ENCODE peak calls at places on chromosomes 16 and 17, in nine cellular contexts. One of them, this sample, is unnamed.
A peak's percentile ranks its signal among the peaks of the same experiment; 100 is the strongest.

GRCh38 chr16:84739349-84740124 is 39.7 kb downstream of the USP10 start:
- DNase-seq in neural progenitor cell: no peak
- DNase-seq in heart left ventricle: no peak
- DNase-seq in right lobe of liver: peak; percentile 49
- DNase-seq in left lung: no peak
- DNase-seq in AG09319: no peak
- DNase-seq in fibroblast of lung: peak; percentile 78
- DNase-seq in NCI-H1417 treated with DMSO at 0.1 percent for 48 hours: no peak
- DNase-seq in cortex of kidney: no peak
- DNase-seq in this sample: peak; percentile 53

GRCh38 chr16:9039208-9039607 is 52.2 kb upstream of the HAPSTR1 start:
- DNase-seq in neural progenitor cell: peak; percentile 23
- DNase-seq in heart left ventricle: no peak
- DNase-seq in right lobe of liver: no peak
- DNase-seq in left lung: no peak
- DNase-seq in AG09319: no peak
- DNase-seq in fibroblast of lung: peak; percentile 41
- DNase-seq in NCI-H1417 treated with DMSO at 0.1 percent for 48 hours: no peak
- DNase-seq in cortex of kidney: no peak
- DNase-seq in this sample: no peak

GRCh38 chr17:61401280-61402072 is 1.8 kb downstream of the TBX2 start:
- DNase-seq in neural progenitor cell: peak; percentile 21
- DNase-seq in heart left ventricle: no peak
- DNase-seq in right lobe of liver: no peak
- DNase-seq in left lung: peak; percentile 76
- DNase-seq in AG09319: no peak
- DNase-seq in fibroblast of lung: peak; percentile 66
- DNase-seq in NCI-H1417 treated with DMSO at 0.1 percent for 48 hours: no peak
- DNase-seq in cortex of kidney: no peak
- DNase-seq in this sample: no peak

GRCh38 chr16:57810197-57811024 is 8.1 kb upstream of the KIFC3 start:
- DNase-seq in neural progenitor cell: peak; percentile 47
- DNase-seq in heart left ventricle: peak; percentile 82
- DNase-seq in right lobe of liver: peak; percentile 95
- DNase-seq in left lung: peak; percentile 96
- DNase-seq in AG09319: no peak
- DNase-seq in fibroblast of lung: peak; percentile 41
- DNase-seq in NCI-H1417 treated with DMSO at 0.1 percent for 48 hours: no peak
- DNase-seq in cortex of kidney: no peak
- DNase-seq in this sample: peak; percentile 36

GRCh38 chr16:56789360-56789759 is 59.4 kb downstream of the NUP93 start:
- DNase-seq in neural progenitor cell: no peak
- DNase-seq in heart left ventricle: peak; percentile 19
- DNase-seq in right lobe of liver: peak; percentile 31
- DNase-seq in left lung: no peak
- DNase-seq in AG09319: no peak
- DNase-seq in fibroblast of lung: peak; percentile 60
- DNase-seq in NCI-H1417 treated with DMSO at 0.1 percent for 48 hours: no peak
- DNase-seq in cortex of kidney: no peak
- DNase-seq in this sample: no peak

GRCh38 chr16:17768257-17768656 is 297.5 kb upstream of the XYLT1 start:
- DNase-seq in neural progenitor cell: no peak
- DNase-seq in heart left ventricle: no peak
- DNase-seq in right lobe of liver: no peak
- DNase-seq in left lung: no peak
- DNase-seq in AG09319: peak; percentile 27
- DNase-seq in fibroblast of lung: peak; percentile 70
- DNase-seq in NCI-H1417 treated with DMSO at 0.1 percent for 48 hours: no peak
- DNase-seq in cortex of kidney: no peak
- DNase-seq in this sample: peak; percentile 69

GRCh38 chr16:89216315-89217137 is 977 bp upstream of the ZNF778 start:
- DNase-seq in neural progenitor cell: peak; percentile 88
- DNase-seq in heart left ventricle: peak; percentile 82
- DNase-seq in right lobe of liver: peak; percentile 80
- DNase-seq in left lung: peak; percentile 89
- DNase-seq in AG09319: peak; percentile 51
- DNase-seq in fibroblast of lung: peak; percentile 81
- DNase-seq in NCI-H1417 treated with DMSO at 0.1 percent for 48 hours: no peak
- DNase-seq in cortex of kidney: no peak
- DNase-seq in this sample: peak; percentile 21

GRCh38 chr16:84589975-84590719 is 27.7 kb downstream of the COTL1 start:
- DNase-seq in neural progenitor cell: no peak
- DNase-seq in heart left ventricle: no peak
- DNase-seq in right lobe of liver: no peak
- DNase-seq in left lung: no peak
- DNase-seq in AG09319: no peak
- DNase-seq in fibroblast of lung: no peak
- DNase-seq in NCI-H1417 treated with DMSO at 0.1 percent for 48 hours: no peak
- DNase-seq in cortex of kidney: no peak
- DNase-seq in this sample: no peak

GRCh38 chr16:79509221-79509631 is 91.3 kb downstream of the MAF start:
- DNase-seq in neural progenitor cell: peak; percentile 24
- DNase-seq in heart left ventricle: peak; percentile 40
- DNase-seq in right lobe of liver: peak; percentile 28
- DNase-seq in left lung: peak; percentile 65
- DNase-seq in AG09319: no peak
- DNase-seq in fibroblast of lung: no peak
- DNase-seq in NCI-H1417 treated with DMSO at 0.1 percent for 48 hours: no peak
- DNase-seq in cortex of kidney: no peak
- DNase-seq in this sample: no peak

GRCh38 chr16:72198641-72199250 is 26.8 kb upstream of the PMFBP1 start:
- DNase-seq in neural progenitor cell: no peak
- DNase-seq in heart left ventricle: no peak
- DNase-seq in right lobe of liver: no peak
- DNase-seq in left lung: no peak
- DNase-seq in AG09319: no peak
- DNase-seq in fibroblast of lung: no peak
- DNase-seq in NCI-H1417 treated with DMSO at 0.1 percent for 48 hours: no peak
- DNase-seq in cortex of kidney: no peak
- DNase-seq in this sample: no peak

GRCh38 chr17:28443901-28444638 is 29.4 kb upstream of the SLC13A2 start:
- DNase-seq in neural progenitor cell: no peak
- DNase-seq in heart left ventricle: no peak
- DNase-seq in right lobe of liver: no peak
- DNase-seq in left lung: no peak
- DNase-seq in AG09319: no peak
- DNase-seq in fibroblast of lung: no peak
- DNase-seq in NCI-H1417 treated with DMSO at 0.1 percent for 48 hours: no peak
- DNase-seq in cortex of kidney: no peak
- DNase-seq in this sample: no peak

GRCh38 chr17:75921596-75921995 is 16.9 kb upstream of the MRPL38 start:
- DNase-seq in neural progenitor cell: no peak
- DNase-seq in heart left ventricle: no peak
- DNase-seq in right lobe of liver: no peak
- DNase-seq in left lung: peak; percentile 70
- DNase-seq in AG09319: no peak
- DNase-seq in fibroblast of lung: no peak
- DNase-seq in NCI-H1417 treated with DMSO at 0.1 percent for 48 hours: no peak
- DNase-seq in cortex of kidney: no peak
- DNase-seq in this sample: no peak

GRCh38 chr17:66387391-66387981 is 85.1 kb downstream of the PRKCA start:
- DNase-seq in neural progenitor cell: peak; percentile 61
- DNase-seq in heart left ventricle: no peak
- DNase-seq in right lobe of liver: no peak
- DNase-seq in left lung: no peak
- DNase-seq in AG09319: no peak
- DNase-seq in fibroblast of lung: no peak
- DNase-seq in NCI-H1417 treated with DMSO at 0.1 percent for 48 hours: no peak
- DNase-seq in cortex of kidney: no peak
- DNase-seq in this sample: no peak

GRCh38 chr17:7792611-7793010 is 41.4 kb upstream of the KDM6B start:
- DNase-seq in neural progenitor cell: no peak
- DNase-seq in heart left ventricle: no peak
- DNase-seq in right lobe of liver: no peak
- DNase-seq in left lung: no peak
- DNase-seq in AG09319: no peak
- DNase-seq in fibroblast of lung: no peak
- DNase-seq in NCI-H1417 treated with DMSO at 0.1 percent for 48 hours: no peak
- DNase-seq in cortex of kidney: no peak
- DNase-seq in this sample: no peak

GRCh38 chr16:3389663-3390338 is 11.0 kb downstream of the ZSCAN32 start:
- DNase-seq in neural progenitor cell: no peak
- DNase-seq in heart left ventricle: no peak
- DNase-seq in right lobe of liver: no peak
- DNase-seq in left lung: no peak
- DNase-seq in AG09319: no peak
- DNase-seq in fibroblast of lung: no peak
- DNase-seq in NCI-H1417 treated with DMSO at 0.1 percent for 48 hours: no peak
- DNase-seq in cortex of kidney: no peak
- DNase-seq in this sample: no peak

GRCh38 chr17:48625502-48626201 is 506 bp downstream of the HOXB9 start:
- DNase-seq in neural progenitor cell: peak; percentile 63
- DNase-seq in heart left ventricle: no peak
- DNase-seq in right lobe of liver: no peak
- DNase-seq in left lung: peak; percentile 81
- DNase-seq in AG09319: no peak
- DNase-seq in fibroblast of lung: no peak
- DNase-seq in NCI-H1417 treated with DMSO at 0.1 percent for 48 hours: no peak
- DNase-seq in cortex of kidney: no peak
- DNase-seq in this sample: no peak